ENCODE peak calls at places on chromosomes 3 and 15, in four cellular contexts. P is AG10803, I is GM23248, R is T-helper 9 cell. L is an unnamed sample.

GRCh38 chr3:13772885-13773745 is 106.8 kb downstream of the WNT7A start:
- DNase-seq in P (no peak), I (no peak), R (no peak), L (no peak)

GRCh38 chr15:74906193-74906449 is 530 bp downstream of the FAM219B start:
- DNase-seq in P (no peak), I (peak), R (no peak), L (peak)

GRCh38 chr15:96494530-96494929 is 164.0 kb downstream of the NR2F2 start:
- DNase-seq in P (no peak), I (no peak), R (no peak), L (no peak)

GRCh38 chr3:42755681-42756578 is 17.1 kb downstream of the CCDC13 start:
- DNase-seq in P (peak), I (peak), R (no peak), L (peak)

GRCh38 chr3:64728428-64728827 is 40.6 kb upstream of the ADAMTS9 start:
- DNase-seq in P (no peak), I (no peak), R (no peak), L (no peak)

GRCh38 chr15:72859023-72859756 is 75.6 kb upstream of the ADPGK start:
- DNase-seq in P (no peak), I (no peak), R (no peak), L (no peak)

GRCh38 chr3:7959094-7959493 is 542.5 kb upstream of the LMCD1 start:
- DNase-seq in P (no peak), I (no peak), R (no peak), L (no peak)

GRCh38 chr15:40637221-40637745 is 43.2 kb downstream of the KNL1 start:
- DNase-seq in P (peak), I (no peak), R (no peak), L (no peak)

GRCh38 chr3:184772667-184773272 is 39.2 kb upstream of the VPS8 start:
- DNase-seq in P (no peak), I (no peak), R (no peak), L (no peak)

GRCh38 chr15:92473784-92474183 is 80.1 kb downstream of the ST8SIA2 start:
- DNase-seq in P (no peak), I (no peak), R (no peak), L (no peak)

GRCh38 chr3:117853923-117854322 is 1144.3 kb downstream of the TUSC7 start:
- DNase-seq in P (peak), I (peak), R (no peak), L (peak)